ENCODE peak calls at places on chromosomes 5 and 9, in eight cellular contexts. One of them, this sample, is unnamed.

GRCh38 chr5:62577488-62577887 is 1.1 kb upstream of the LRRC70 start:
- DNase-seq in ovary: no peak
- DNase-seq in epithelial cell of esophagus: no peak
- DNase-seq in T47D: no peak
- DNase-seq in anterior cingulate cortex: no peak
- DNase-seq in choroid plexus epithelial cell: no peak
- DNase-seq in occipital lobe: no peak
- DNase-seq in brain microvascular endothelial cell: no peak
- DNase-seq in this sample: no peak

GRCh38 chr9:99018653-99019052 is 74.9 kb downstream of the COL15A1 start:
- DNase-seq in ovary: no peak
- DNase-seq in epithelial cell of esophagus: no peak
- DNase-seq in T47D: no peak
- DNase-seq in anterior cingulate cortex: no peak
- DNase-seq in choroid plexus epithelial cell: no peak
- DNase-seq in occipital lobe: no peak
- DNase-seq in brain microvascular endothelial cell: no peak
- DNase-seq in this sample: no peak

GRCh38 chr9:91803143-91803940 is 146.7 kb downstream of the ROR2 start:
- DNase-seq in ovary: no peak
- DNase-seq in epithelial cell of esophagus: no peak
- DNase-seq in T47D: no peak
- DNase-seq in anterior cingulate cortex: no peak
- DNase-seq in choroid plexus epithelial cell: peak; percentile 79
- DNase-seq in occipital lobe: no peak
- DNase-seq in brain microvascular endothelial cell: peak; percentile 38
- DNase-seq in this sample: no peak

GRCh38 chr5:61231813-61232212 is 69.5 kb upstream of the SMIM15 start:
- DNase-seq in ovary: no peak
- DNase-seq in epithelial cell of esophagus: no peak
- DNase-seq in T47D: no peak
- DNase-seq in anterior cingulate cortex: no peak
- DNase-seq in choroid plexus epithelial cell: no peak
- DNase-seq in occipital lobe: no peak
- DNase-seq in brain microvascular endothelial cell: no peak
- DNase-seq in this sample: no peak

GRCh38 chr9:121169094-121169601 is 32.5 kb downstream of the RAB14 start:
- DNase-seq in ovary: no peak
- DNase-seq in epithelial cell of esophagus: peak; percentile 25
- DNase-seq in T47D: peak; percentile 45
- DNase-seq in anterior cingulate cortex: no peak
- DNase-seq in choroid plexus epithelial cell: peak; percentile 48
- DNase-seq in occipital lobe: no peak
- DNase-seq in brain microvascular endothelial cell: peak; percentile 14
- DNase-seq in this sample: no peak

GRCh38 chr5:53430618-53431252 is 49.7 kb upstream of the FST start:
- DNase-seq in ovary: no peak
- DNase-seq in epithelial cell of esophagus: peak; percentile 76
- DNase-seq in T47D: peak; percentile 51
- DNase-seq in anterior cingulate cortex: no peak
- DNase-seq in choroid plexus epithelial cell: peak; percentile 86
- DNase-seq in occipital lobe: no peak
- DNase-seq in brain microvascular endothelial cell: peak; percentile 76
- DNase-seq in this sample: no peak

GRCh38 chr5:15334551-15335302 is 165.3 kb upstream of the FBXL7 start:
- DNase-seq in ovary: no peak
- DNase-seq in epithelial cell of esophagus: peak; percentile 1
- DNase-seq in T47D: peak; percentile 41
- DNase-seq in anterior cingulate cortex: no peak
- DNase-seq in choroid plexus epithelial cell: no peak
- DNase-seq in occipital lobe: no peak
- DNase-seq in brain microvascular endothelial cell: no peak
- DNase-seq in this sample: no peak

GRCh38 chr5:90909945-90910344 is 351.3 kb downstream of the ADGRV1 start:
- DNase-seq in ovary: no peak
- DNase-seq in epithelial cell of esophagus: peak; percentile 64
- DNase-seq in T47D: peak; percentile 56
- DNase-seq in anterior cingulate cortex: no peak
- DNase-seq in choroid plexus epithelial cell: no peak
- DNase-seq in occipital lobe: no peak
- DNase-seq in brain microvascular endothelial cell: no peak
- DNase-seq in this sample: no peak